ENCODE peak calls at places on chromosomes 3 and 15, in five cellular contexts. A is psoas muscle, X is fibroblast of pulmonary artery, K is GM12864, L is adrenal gland. G is an unnamed sample.

GRCh38 chr3:133301194-133301593 is 98.7 kb upstream of the BFSP2 start:
- DNase-seq in A (no peak), X (peak; percentile 81), K (no peak), L (no peak), G (no peak)

GRCh38 chr3:61562042-61562809 is 855 bp downstream of the PTPRG start:
- DNase-seq in A (peak; percentile 69), X (peak; percentile 29), K (no peak), L (peak; percentile 31), G (peak; percentile 38)

GRCh38 chr3:33083958-33084357 is 13.0 kb downstream of the GLB1 start:
- DNase-seq in A (no peak), X (no peak), K (no peak), L (no peak), G (no peak)

GRCh38 chr15:70584838-70585706 is 178.3 kb downstream of the UACA start:
- DNase-seq in A (no peak), X (no peak), K (no peak), L (no peak), G (no peak)

GRCh38 chr3:98032881-98033280 is 2.2 kb downstream of the GABRR3 start:
- DNase-seq in A (no peak), X (no peak), K (no peak), L (no peak), G (no peak)

GRCh38 chr15:55110446-55110845 is 86.3 kb downstream of the RSL24D1 start:
- DNase-seq in A (no peak), X (no peak), K (no peak), L (no peak), G (no peak)

GRCh38 chr15:87741350-87741749 is 515.2 kb downstream of the NTRK3 start:
- DNase-seq in A (no peak), X (no peak), K (no peak), L (no peak), G (no peak)

GRCh38 chr3:127816783-127817182 is 5.5 kb downstream of the MGLL start:
- DNase-seq in A (peak; percentile 54), X (no peak), K (no peak), L (no peak), G (no peak)

GRCh38 chr3:31488475-31489017 is 44.2 kb upstream of the STT3B start:
- DNase-seq in A (no peak), X (no peak), K (no peak), L (no peak), G (no peak)

GRCh38 chr3:126512026-126512425 is 5.5 kb downstream of the UROC1 start:
- DNase-seq in A (peak; percentile 43), X (no peak), K (no peak), L (no peak), G (no peak)

GRCh38 chr3:21752749-21753347 is 1.8 kb upstream of the ZNF385D start:
- DNase-seq in A (no peak), X (peak; percentile 75), K (no peak), L (peak; percentile 8), G (peak; percentile 17)

GRCh38 chr3:14767706-14768105 is 51.1 kb upstream of the FGD5 start:
- DNase-seq in A (no peak), X (no peak), K (no peak), L (no peak), G (no peak)

GRCh38 chr15:33104276-33104675 is 90.2 kb downstream of the FMN1 start:
- DNase-seq in A (no peak), X (peak; percentile 56), K (no peak), L (no peak), G (no peak)

GRCh38 chr3:4712109-4712508 is 219.0 kb downstream of the ITPR1 start:
- DNase-seq in A (no peak), X (peak; percentile 55), K (no peak), L (no peak), G (no peak)

GRCh38 chr3:190926619-190927018 is 64.1 kb upstream of the GMNC start:
- DNase-seq in A (no peak), X (no peak), K (no peak), L (no peak), G (no peak)

GRCh38 chr3:122350814-122351418 is 25.9 kb downstream of the CSTA start:
- DNase-seq in A (no peak), X (peak; percentile 42), K (no peak), L (peak; percentile 25), G (no peak)

GRCh38 chr3:6600237-6600636 is 260.7 kb upstream of the GRM7 start:
- DNase-seq in A (no peak), X (no peak), K (no peak), L (no peak), G (no peak)

GRCh38 chr15:28913171-28913765 is 27.5 kb downstream of the APBA2 start:
- DNase-seq in A (no peak), X (peak; percentile 7), K (no peak), L (no peak), G (no peak)

GRCh38 chr15:63234479-63234878 is 42.9 kb upstream of the APH1B start:
- DNase-seq in A (peak; percentile 61), X (peak; percentile 76), K (no peak), L (peak; percentile 71), G (no peak)

GRCh38 chr15:84638103-84638502 is 16.0 kb downstream of the WDR73 start:
- DNase-seq in A (no peak), X (no peak), K (no peak), L (no peak), G (no peak)

GRCh38 chr3:71397046-71397445 is 186.5 kb downstream of the FOXP1 start:
- DNase-seq in A (no peak), X (peak; percentile 54), K (no peak), L (peak; percentile 20), G (no peak)

GRCh38 chr3:187957209-187957981 is 196.6 kb upstream of the LPP start:
- DNase-seq in A (peak; percentile 67), X (no peak), K (no peak), L (no peak), G (no peak)

GRCh38 chr3:13277130-13277783 is 142.9 kb downstream of the NUP210 start:
- DNase-seq in A (peak; percentile 46), X (no peak), K (no peak), L (no peak), G (no peak)

GRCh38 chr3:160448845-160449659 is 534 bp downstream of the TRIM59 start:
- DNase-seq in A (no peak), X (peak; percentile 63), K (peak; percentile 49), L (no peak), G (peak; percentile 67)

GRCh38 chr3:117045143-117045542 is 335.6 kb downstream of the TUSC7 start:
- DNase-seq in A (no peak), X (no peak), K (no peak), L (peak; percentile 18), G (no peak)

GRCh38 chr3:127632035-127632434 is 3.0 kb downstream of the PODXL2 start:
- DNase-seq in A (no peak), X (no peak), K (no peak), L (no peak), G (no peak)

GRCh38 chr15:36807134-36807764 is 227.8 kb downstream of the CDIN1 start:
- DNase-seq in A (no peak), X (no peak), K (no peak), L (no peak), G (no peak)

GRCh38 chr3:19348929-19349564 is 200.7 kb downstream of the KCNH8 start:
- DNase-seq in A (no peak), X (peak; percentile 39), K (no peak), L (no peak), G (peak; percentile 27)

DNA sequence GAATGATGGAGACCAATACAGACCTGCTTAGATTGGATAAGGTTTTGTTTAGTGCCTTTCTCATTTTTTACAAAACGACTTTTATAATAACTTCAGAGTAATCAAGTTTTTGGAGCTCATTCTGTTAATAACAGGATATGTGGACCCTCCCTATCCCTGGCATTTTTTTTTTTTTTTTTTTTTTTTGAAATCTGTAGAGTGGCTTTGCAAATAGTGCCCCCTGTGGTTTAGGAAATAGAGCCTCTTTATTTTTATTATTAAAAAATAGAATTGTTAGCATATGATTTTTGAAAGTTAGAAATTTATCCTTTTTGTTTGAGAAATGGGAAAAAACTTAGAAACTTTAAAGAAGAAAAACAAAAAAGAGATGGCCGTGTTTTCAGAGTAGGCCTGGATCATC is 11.4 kb downstream of the SKIL start:
- DNase-seq in A (no peak), X (no peak), K (no peak), L (no peak), G (no peak)
- TF ChIP-seq CTCF in A (no peak), X (peak; percentile 37), K (no peak), L (no peak), G (no peak)

GRCh38 chr3:111621535-111621934 is 26.4 kb upstream of the ZBED2 start:
- DNase-seq in A (no peak), X (no peak), K (no peak), L (no peak), G (no peak)
- TF ChIP-seq CTCF in A (no peak), X (peak; percentile 25), K (peak; percentile 51), L (no peak), G (no peak)

GRCh38 chr15:42734076-42734672 is 2.8 kb downstream of the CDAN1 start:
- DNase-seq in A (no peak), X (no peak), K (no peak), L (no peak), G (peak; percentile 47)

GRCh38 chr15:42735382-42736165 is 1.4 kb downstream of the CDAN1 start:
- DNase-seq in A (no peak), X (no peak), K (no peak), L (no peak), G (no peak)

GRCh38 chr15:42736178-42736792 is 643 bp downstream of the CDAN1 start:
- DNase-seq in A (no peak), X (peak; percentile 7), K (no peak), L (peak; percentile 19), G (peak; percentile 65)

GRCh38 chr15:42736793-42737528 is at the start of gene CDAN1:
- DNase-seq in A (peak; percentile 97), X (peak; percentile 81), K (peak; percentile 26), L (peak; percentile 95), G (peak; percentile 100)

GRCh38 chr15:42737529-42738328 is 801 bp upstream of the CDAN1 start:
- DNase-seq in A (no peak), X (peak; percentile 16), K (no peak), L (no peak), G (no peak)
- TF ChIP-seq CTCF in A (no peak), X (peak; percentile 9), K (no peak), L (no peak), G (no peak)

GRCh38 chr3:111859974-111860859 is 1.2 kb downstream of the PHLDB2 start:
- DNase-seq in A (peak; percentile 78), X (peak; percentile 94), K (peak; percentile 53), L (peak; percentile 76), G (peak; percentile 80)
- TF ChIP-seq CTCF in A (peak; percentile 49), X (peak; percentile 54), K (peak; percentile 16), L (peak; percentile 66), G (peak; percentile 15)

DNA sequence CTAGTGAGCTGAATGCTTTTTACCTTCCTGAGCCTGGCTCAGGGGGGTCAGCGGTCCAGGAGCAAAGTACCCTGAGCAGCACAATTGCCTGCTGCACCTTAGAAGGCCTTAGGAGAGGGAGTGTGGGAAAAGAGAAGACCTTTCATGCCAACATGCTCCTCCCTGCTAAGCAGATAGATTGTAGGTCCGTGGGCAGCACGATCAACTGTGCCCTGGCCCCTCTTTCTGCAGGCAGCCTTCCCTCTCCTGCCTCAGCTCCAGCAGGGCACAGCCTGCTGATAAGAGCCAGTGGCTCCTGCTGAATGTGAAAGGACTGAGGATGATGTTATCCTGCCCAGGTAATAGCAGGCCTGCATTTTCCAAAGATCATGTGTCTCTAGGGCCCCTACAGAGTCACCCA is 4.1 kb downstream of the CORO2B start:
- DNase-seq in A (no peak), X (no peak), K (no peak), L (no peak), G (no peak)
- TF ChIP-seq CTCF in A (no peak), X (no peak), K (no peak), L (no peak), G (no peak)

GRCh38 chr3:58135712-58136543 is 74.8 kb downstream of the DNASE1L3 start:
- DNase-seq in A (no peak), X (peak; percentile 21), K (no peak), L (peak; percentile 63), G (no peak)
- TF ChIP-seq CTCF in A (no peak), X (peak; percentile 49), K (peak; percentile 30), L (peak; percentile 50), G (peak; percentile 14)

GRCh38 chr3:147649475-147649874 is 240.3 kb downstream of the ZIC1 start:
- DNase-seq in A (no peak), X (no peak), K (no peak), L (no peak), G (no peak)
- TF ChIP-seq CTCF in A (no peak), X (no peak), K (no peak), L (no peak), G (no peak)